ENCODE peak calls at places on chromosomes 11 and 22, in seven cellular contexts. U is HCT116, V is K562, E is SK-N-SH, A is GM12878, Z is H1, X is HepG2. Y is an unnamed sample.

GRCh38 chr11:19642759-19643158 is 69.9 kb upstream of the NAV2 start:
- DNase-seq in U (no peak), E (no peak), A (no peak), V (no peak), X (no peak), Z (no peak), Y (no peak)

GRCh38 chr22:50325444-50326224 is 1.2 kb downstream of the DENND6B start:
- DNase-seq in V (peak), U (no peak), E (no peak), X (no peak), A (no peak), Z (no peak), Y (no peak)

GRCh38 chr22:17370766-17371181 is 1.5 kb downstream of the CECR2 start:
- DNase-seq in E (no peak), A (no peak), U (no peak), X (no peak), V (no peak), Z (no peak), Y (no peak)

GRCh38 chr11:32439488-32440210 is 4.3 kb upstream of the WT1 start:
- DNase-seq in U (no peak), E (peak), A (no peak), V (no peak), X (no peak), Z (no peak), Y (no peak)

GRCh38 chr11:112795896-112796686 is 165.1 kb upstream of the NCAM1 start:
- DNase-seq in U (no peak), V (no peak), Z (no peak), E (no peak), A (no peak), X (no peak), Y (no peak)

GRCh38 chr11:119540370-119541125 is 117.6 kb upstream of the THY1 start:
- DNase-seq in E (no peak), U (no peak), X (no peak), Z (no peak), A (no peak), V (no peak), Y (no peak)

GRCh38 chr22:21942407-21942895 is 10.2 kb downstream of the PPM1F start:
- DNase-seq in A (no peak), E (no peak), X (no peak), U (peak), V (no peak), Z (no peak), Y (no peak)

GRCh38 chr22:23012081-23012622 is 58.2 kb upstream of the GNAZ start:
- DNase-seq in X (no peak), A (peak), U (no peak), Z (no peak), V (no peak), E (no peak), Y (no peak)

GRCh38 chr11:65793144-65793581 is 6.3 kb downstream of the OVOL1 start:
- DNase-seq in A (no peak), X (no peak), U (no peak), Z (no peak), V (no peak), E (peak), Y (no peak)

GRCh38 chr11:94737171-94737611 is 31.0 kb upstream of the AMOTL1 start:
- DNase-seq in U (no peak), X (peak), V (no peak), A (no peak), E (no peak), Z (no peak), Y (peak)

GRCh38 chr11:3203221-3204043 is 15.2 kb downstream of the MRGPRG start:
- DNase-seq in A (no peak), Z (peak), E (peak), X (no peak), V (no peak), U (no peak), Y (peak)

GRCh38 chr11:94117871-94118270 is 10.8 kb upstream of the PANX1 start:
- DNase-seq in A (no peak), U (no peak), E (no peak), V (no peak), X (no peak), Z (no peak), Y (no peak)

GRCh38 chr11:18064035-18064434 is 18.0 kb upstream of the TPH1 start:
- DNase-seq in A (no peak), E (no peak), V (no peak), X (no peak), Z (no peak), U (no peak), Y (no peak)

GRCh38 chr11:87359401-87359800 is 321.7 kb downstream of the TMEM135 start:
- DNase-seq in V (no peak), Z (no peak), X (no peak), U (no peak), A (no peak), E (no peak), Y (no peak)

GRCh38 chr22:36144886-36145541 is 15.5 kb downstream of the APOL3 start:
- DNase-seq in V (peak), A (no peak), Z (peak), X (peak), U (peak), E (peak), Y (peak)

GRCh38 chr22:20298803-20299735 is 20.8 kb downstream of the DGCR6L start:
- DNase-seq in X (peak), U (peak), A (no peak), E (peak), V (peak), Z (peak), Y (peak)

GRCh38 chr11:64094463-64095223 is 58.9 kb downstream of the FLRT1 start:
- DNase-seq in E (no peak), Z (no peak), A (no peak), U (peak), X (no peak), V (peak), Y (no peak)

GRCh38 chr22:33051960-33052839 is 6.0 kb downstream of the SYN3 start:
- DNase-seq in U (no peak), A (no peak), V (no peak), E (peak), Z (no peak), X (peak), Y (no peak)

GRCh38 chr11:125976156-125976555 is 30.3 kb downstream of the VSIG10L2 start:
- DNase-seq in V (no peak), E (no peak), X (no peak), Z (no peak), A (no peak), U (no peak), Y (no peak)

GRCh38 chr11:120400564-120401364 is 64.6 kb downstream of the ARHGEF12 start:
- DNase-seq in A (peak), V (peak), E (no peak), X (peak), U (peak), Z (no peak), Y (no peak)

GRCh38 chr22:44133901-44134511 is 46.7 kb upstream of the PARVG start:
- DNase-seq in U (no peak), V (no peak), E (no peak), X (no peak), Z (no peak), A (no peak), Y (no peak)

GRCh38 chr11:113203332-113203731 is 111.1 kb upstream of the TTC12 start:
- DNase-seq in E (peak), A (no peak), V (no peak), X (no peak), Z (no peak), U (no peak), Y (no peak)

GRCh38 chr11:102457865-102458264 is 5.3 kb upstream of the TMEM123 start:
- DNase-seq in Z (no peak), V (no peak), A (no peak), U (no peak), X (no peak), E (no peak), Y (no peak)

GRCh38 chr22:43923631-43924548 is at the start of gene PNPLA3:
- DNase-seq in E (peak), Z (peak), U (peak), V (peak), X (peak), A (no peak), Y (peak)

GRCh38 chr11:111512296-111513239 is at the start of gene BTG4:
- DNase-seq in E (peak), X (no peak), V (peak), U (no peak), A (no peak), Z (no peak), Y (no peak)

GRCh38 chr11:36500315-36500721 is 9.8 kb downstream of the TRAF6 start:
- DNase-seq in V (peak), X (no peak), A (no peak), Z (no peak), U (no peak), E (no peak), Y (no peak)

GRCh38 chr22:24819941-24820461 is 14.0 kb downstream of the SGSM1 start:
- DNase-seq in A (no peak), V (no peak), U (no peak), X (no peak), E (peak), Z (no peak), Y (no peak)

GRCh38 chr11:86515297-86516094 is 140.8 kb downstream of the CCDC81 start:
- DNase-seq in A (no peak), Z (no peak), V (no peak), U (no peak), X (no peak), E (peak), Y (no peak)

GRCh38 chr11:61337706-61338268 is 4.8 kb downstream of the TKFC start:
- DNase-seq in X (no peak), Z (no peak), V (no peak), E (no peak), A (no peak), U (no peak), Y (no peak)

GRCh38 chr11:123183391-123184099 is 11.5 kb downstream of the CLMP start:
- DNase-seq in E (no peak), Z (no peak), U (no peak), X (no peak), A (no peak), V (no peak), Y (no peak)

GRCh38 chr11:88484873-88485621 is 147.5 kb upstream of the CTSC start:
- DNase-seq in E (peak), V (peak), Z (no peak), U (peak), X (peak), A (peak), Y (peak)

GRCh38 chr22:35860087-35860733 is 142.5 kb downstream of the APOL5 start:
- DNase-seq in Z (no peak), A (no peak), E (no peak), U (no peak), X (no peak), V (no peak), Y (no peak)

GRCh38 chr11:14362613-14363012 is 3.6 kb upstream of the RRAS2 start:
- DNase-seq in A (no peak), E (no peak), U (no peak), X (no peak), V (no peak), Z (no peak), Y (no peak)

GRCh38 chr11:65262381-65262680 is 569 bp downstream of the POLA2 start:
- DNase-seq in V (no peak), X (no peak), A (no peak), U (no peak), Z (no peak), E (no peak), Y (no peak)

GRCh38 chr11:134071766-134072403 is 3.0 kb downstream of the JAM3 start:
- DNase-seq in Z (no peak), V (no peak), E (no peak), X (no peak), U (no peak), A (no peak), Y (no peak)

GRCh38 chr22:31585161-31585859 is 76.7 kb downstream of the PISD start:
- DNase-seq in U (no peak), Z (no peak), X (peak), E (no peak), A (no peak), V (peak), Y (no peak)

DNA sequence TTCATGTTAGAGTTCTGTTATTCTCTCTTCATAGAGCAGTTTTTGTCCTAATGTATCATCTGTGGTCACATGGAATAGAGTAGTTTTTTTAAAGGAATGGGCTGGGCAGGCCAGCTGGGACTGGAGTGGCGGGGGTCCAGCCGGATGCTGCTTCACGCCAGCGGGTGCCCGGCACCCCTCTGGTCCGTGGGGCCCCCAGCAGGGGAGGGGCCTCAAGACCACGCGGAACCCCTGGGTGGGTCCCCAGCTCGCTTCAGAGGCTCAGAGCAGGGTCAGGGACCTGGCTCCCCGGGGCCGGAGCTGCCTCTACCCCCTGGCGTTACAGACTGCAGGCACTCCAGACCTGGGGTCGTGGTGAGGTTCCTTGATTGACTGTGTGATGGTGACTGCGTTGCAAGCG is 159.1 kb upstream of the HSD17B12 start:
- DNase-seq in U (no peak), E (no peak), A (no peak), X (no peak), V (no peak), Z (no peak), Y (no peak)
- TF ChIP-seq JUND in U (no peak), E (no peak), A (no peak), X (no peak), V (no peak), Z (no peak), Y (no peak)

GRCh38 chr11:33897761-33898403 is 6.0 kb upstream of the LMO2 start:
- DNase-seq in Z (no peak), V (no peak), A (no peak), U (no peak), E (no peak), X (no peak), Y (no peak)

GRCh38 chr11:33895752-33896137 is 3.9 kb upstream of the LMO2 start:
- DNase-seq in V (no peak), A (no peak), E (no peak), Z (no peak), X (no peak), U (no peak), Y (no peak)

GRCh38 chr11:33898957-33899356 is 7.1 kb upstream of the LMO2 start:
- DNase-seq in Z (no peak), V (peak), X (no peak), E (no peak), A (no peak), U (no peak), Y (no peak)

GRCh38 chr11:33900159-33900855 is 8.4 kb upstream of the LMO2 start:
- DNase-seq in A (no peak), X (no peak), U (no peak), E (no peak), Z (no peak), V (no peak), Y (no peak)

GRCh38 chr11:33899383-33900037 is 7.6 kb upstream of the LMO2 start:
- DNase-seq in U (peak), E (peak), X (no peak), V (peak), A (no peak), Z (no peak), Y (peak)
- TF ChIP-seq JUND in U (peak), E (no peak), X (no peak), V (peak), A (no peak), Z (no peak), Y (no peak)

GRCh38 chr22:47369431-47370015 is 607.1 kb downstream of the TBC1D22A start:
- DNase-seq in V (no peak), X (no peak), Z (no peak), A (no peak), E (no peak), U (no peak), Y (no peak)
- TF ChIP-seq JUND in V (no peak), X (no peak), Z (no peak), A (no peak), E (no peak), U (no peak), Y (no peak)

GRCh38 chr11:131684111-131685060 is 314.0 kb downstream of the NTM start:
- DNase-seq in V (no peak), Z (no peak), X (no peak), E (no peak), A (no peak), U (no peak), Y (no peak)

GRCh38 chr11:131683666-131684065 is 313.3 kb downstream of the NTM start:
- DNase-seq in U (no peak), E (no peak), A (no peak), X (no peak), V (no peak), Z (no peak), Y (no peak)

GRCh38 chr11:131682373-131683015 is 312.1 kb downstream of the NTM start:
- DNase-seq in E (no peak), X (no peak), A (no peak), U (no peak), V (no peak), Z (no peak), Y (no peak)

GRCh38 chr11:131681875-131682274 is 311.5 kb downstream of the NTM start:
- DNase-seq in Z (no peak), A (no peak), E (no peak), U (no peak), X (no peak), V (no peak), Y (no peak)

DNA sequence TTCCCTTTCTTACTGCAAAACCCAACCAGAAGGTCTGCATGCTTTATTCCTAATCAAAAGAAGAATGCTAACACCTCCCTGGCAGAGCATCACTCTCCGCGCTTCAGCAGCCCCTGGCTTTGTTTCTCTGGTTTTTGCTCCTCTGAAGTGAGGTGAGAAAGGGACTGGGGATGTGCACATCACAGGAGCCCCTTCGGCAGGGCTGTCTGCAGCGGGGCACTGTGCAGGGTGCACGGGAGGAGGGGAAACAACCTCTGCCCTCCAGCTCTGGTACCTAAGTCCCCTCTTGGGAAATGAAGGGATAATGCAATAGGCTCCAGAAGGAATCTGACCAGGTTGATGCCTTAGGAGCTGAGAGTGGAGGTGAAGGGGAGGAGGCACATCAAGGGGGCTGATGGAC is 312.7 kb downstream of the NTM start:
- DNase-seq in A (no peak), X (no peak), E (no peak), V (no peak), U (no peak), Z (no peak), Y (no peak)
- TF ChIP-seq JUND in A (no peak), X (no peak), E (no peak), V (no peak), U (no peak), Z (no peak), Y (no peak)

GRCh38 chr11:43797337-43797736 is 83.3 kb upstream of the ALKBH3 start:
- DNase-seq in V (no peak), Z (no peak), X (no peak), A (no peak), U (no peak), E (no peak), Y (no peak)

GRCh38 chr11:43806976-43807375 is 73.7 kb upstream of the ALKBH3 start:
- DNase-seq in Z (no peak), X (no peak), U (no peak), V (no peak), A (no peak), E (no peak), Y (no peak)

GRCh38 chr11:43803766-43804165 is 76.9 kb upstream of the ALKBH3 start:
- DNase-seq in U (no peak), X (no peak), A (no peak), E (no peak), Z (no peak), V (no peak), Y (no peak)

GRCh38 chr11:43797866-43798265 is 82.8 kb upstream of the ALKBH3 start:
- DNase-seq in U (no peak), E (no peak), Z (no peak), A (no peak), V (no peak), X (no peak), Y (no peak)

GRCh38 chr11:43802509-43802908 is 78.1 kb upstream of the ALKBH3 start:
- DNase-seq in X (peak), A (no peak), E (peak), U (no peak), V (peak), Z (no peak), Y (peak)
- TF ChIP-seq JUND in X (no peak), A (no peak), E (no peak), U (no peak), V (no peak), Z (no peak), Y (no peak)

DNA sequence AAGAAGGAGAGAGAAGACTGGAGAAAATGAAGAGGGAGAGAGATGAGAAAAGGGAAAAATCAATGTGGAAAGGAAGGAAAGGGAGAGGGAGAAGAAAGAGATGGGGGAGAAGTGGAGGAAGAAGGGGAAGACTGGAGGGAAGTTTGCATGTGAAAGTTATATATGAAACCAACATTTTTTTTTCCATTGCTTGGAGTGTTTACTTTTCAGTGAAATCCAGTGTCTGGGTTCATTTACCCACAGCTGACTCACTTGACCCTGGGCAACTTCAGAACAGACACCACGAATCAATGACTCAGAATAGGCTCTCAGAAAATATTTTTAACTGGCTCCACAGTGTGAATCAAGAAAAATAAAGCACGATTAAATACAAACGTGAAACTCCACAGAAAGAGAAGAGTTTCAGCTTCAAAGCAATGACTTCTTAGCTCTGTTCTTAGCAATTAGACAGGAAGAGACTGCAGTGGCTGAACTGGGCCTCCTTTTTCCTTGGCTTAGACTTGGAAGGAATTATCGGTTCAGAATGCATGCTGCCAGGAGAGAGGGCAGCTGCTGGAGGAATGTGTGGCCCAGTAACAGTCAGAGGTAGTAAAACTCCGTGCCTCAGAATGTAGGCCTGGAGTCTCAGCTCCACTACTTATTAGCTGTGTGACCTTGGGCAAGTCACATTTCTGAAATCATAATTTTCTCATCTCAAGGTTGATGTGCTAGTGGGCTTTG is 237.5 kb downstream of the MIAT start:
- DNase-seq in U (peak), E (no peak), X (peak), Z (no peak), A (no peak), V (no peak), Y (no peak)
- TF ChIP-seq JUND in U (no peak), E (peak), X (no peak), Z (no peak), A (no peak), V (no peak), Y (no peak)

GRCh38 chr11:117992620-117993019 is 6.4 kb downstream of the IL10RA start:
- DNase-seq in U (no peak), X (no peak), E (no peak), Z (no peak), V (no peak), A (no peak), Y (peak)

GRCh38 chr11:117996058-117996457 is 9.9 kb downstream of the IL10RA start:
- DNase-seq in U (no peak), V (no peak), X (no peak), A (no peak), Z (no peak), E (no peak), Y (no peak)

GRCh38 chr11:117995472-117995871 is 9.3 kb downstream of the IL10RA start:
- DNase-seq in Z (no peak), U (no peak), A (no peak), V (no peak), E (no peak), X (no peak), Y (no peak)

GRCh38 chr11:117992136-117992535 is 5.9 kb downstream of the IL10RA start:
- DNase-seq in U (no peak), V (no peak), Z (no peak), A (no peak), E (no peak), X (no peak), Y (no peak)

GRCh38 chr11:117993988-117994741 is 8.0 kb downstream of the IL10RA start:
- DNase-seq in U (no peak), A (no peak), X (no peak), V (no peak), Z (no peak), E (no peak), Y (no peak)
- TF ChIP-seq JUND in U (no peak), A (no peak), X (no peak), V (no peak), Z (no peak), E (no peak), Y (no peak)

Y was measured in T47D.